ENCODE peak calls at places on chromosomes 11 and 22, in seven cellular contexts. One of them, this sample, is unnamed.

GRCh38 chr11:33877029-33877428 is 14.8 kb downstream of the LMO2 start:
- DNase-seq in heart right ventricle: no peak
- DNase-seq in fibroblast of mammary gland: no peak
- DNase-seq in endothelial cell: no peak
- DNase-seq in GM10248: no peak
- DNase-seq in nephron progenitor cell: no peak
- DNase-seq in epithelial cell of esophagus: no peak
- DNase-seq in this sample: no peak

GRCh38 chr11:71096751-71097388 is 155.5 kb downstream of the SHANK2 start:
- DNase-seq in GM10248: no peak
- DNase-seq in fibroblast of mammary gland: peak
- DNase-seq in nephron progenitor cell: no peak
- DNase-seq in epithelial cell of esophagus: no peak
- DNase-seq in heart right ventricle: no peak
- DNase-seq in endothelial cell: no peak
- DNase-seq in this sample: no peak

GRCh38 chr11:93089474-93090102 is 108.2 kb downstream of the SLC36A4 start:
- DNase-seq in heart right ventricle: no peak
- DNase-seq in fibroblast of mammary gland: peak
- DNase-seq in endothelial cell: peak
- DNase-seq in GM10248: peak
- DNase-seq in epithelial cell of esophagus: peak
- DNase-seq in nephron progenitor cell: no peak
- DNase-seq in this sample: peak

GRCh38 chr11:114297806-114298700 is 1.9 kb downstream of the NNMT start:
- DNase-seq in endothelial cell: no peak
- DNase-seq in GM10248: no peak
- DNase-seq in fibroblast of mammary gland: no peak
- DNase-seq in epithelial cell of esophagus: no peak
- DNase-seq in heart right ventricle: no peak
- DNase-seq in nephron progenitor cell: no peak
- DNase-seq in this sample: no peak

GRCh38 chr22:20298110-20298802 is 21.6 kb downstream of the DGCR6L start:
- DNase-seq in nephron progenitor cell: no peak
- DNase-seq in epithelial cell of esophagus: no peak
- DNase-seq in GM10248: no peak
- DNase-seq in endothelial cell: no peak
- DNase-seq in heart right ventricle: no peak
- DNase-seq in fibroblast of mammary gland: no peak
- DNase-seq in this sample: no peak

GRCh38 chr11:58394195-58394594 is 12.5 kb downstream of the OR5B3 start:
- DNase-seq in endothelial cell: no peak
- DNase-seq in fibroblast of mammary gland: peak
- DNase-seq in GM10248: no peak
- DNase-seq in heart right ventricle: no peak
- DNase-seq in epithelial cell of esophagus: peak
- DNase-seq in nephron progenitor cell: no peak
- DNase-seq in this sample: peak

GRCh38 chr11:28017816-28018215 is 90.1 kb downstream of the KIF18A start:
- DNase-seq in nephron progenitor cell: no peak
- DNase-seq in epithelial cell of esophagus: no peak
- DNase-seq in endothelial cell: no peak
- DNase-seq in GM10248: no peak
- DNase-seq in heart right ventricle: no peak
- DNase-seq in fibroblast of mammary gland: peak
- DNase-seq in this sample: peak

GRCh38 chr11:69280994-69281393 is 13.0 kb upstream of the MYEOV start:
- DNase-seq in GM10248: no peak
- DNase-seq in nephron progenitor cell: no peak
- DNase-seq in fibroblast of mammary gland: peak
- DNase-seq in endothelial cell: no peak
- DNase-seq in epithelial cell of esophagus: peak
- DNase-seq in heart right ventricle: no peak
- DNase-seq in this sample: peak

GRCh38 chr22:35380537-35381423 is at the start of gene HMOX1:
- DNase-seq in heart right ventricle: peak
- DNase-seq in endothelial cell: peak
- DNase-seq in GM10248: peak
- DNase-seq in epithelial cell of esophagus: peak
- DNase-seq in fibroblast of mammary gland: peak
- DNase-seq in nephron progenitor cell: peak
- DNase-seq in this sample: peak

GRCh38 chr11:2211113-2211971 is 39.7 kb upstream of the TH start:
- DNase-seq in GM10248: no peak
- DNase-seq in endothelial cell: no peak
- DNase-seq in nephron progenitor cell: no peak
- DNase-seq in fibroblast of mammary gland: no peak
- DNase-seq in heart right ventricle: peak
- DNase-seq in epithelial cell of esophagus: no peak
- DNase-seq in this sample: no peak

GRCh38 chr11:33307984-33308383 is 50.8 kb downstream of the HIPK3 start:
- DNase-seq in epithelial cell of esophagus: no peak
- DNase-seq in fibroblast of mammary gland: peak
- DNase-seq in GM10248: no peak
- DNase-seq in endothelial cell: no peak
- DNase-seq in nephron progenitor cell: no peak
- DNase-seq in heart right ventricle: no peak
- DNase-seq in this sample: no peak

DNA sequence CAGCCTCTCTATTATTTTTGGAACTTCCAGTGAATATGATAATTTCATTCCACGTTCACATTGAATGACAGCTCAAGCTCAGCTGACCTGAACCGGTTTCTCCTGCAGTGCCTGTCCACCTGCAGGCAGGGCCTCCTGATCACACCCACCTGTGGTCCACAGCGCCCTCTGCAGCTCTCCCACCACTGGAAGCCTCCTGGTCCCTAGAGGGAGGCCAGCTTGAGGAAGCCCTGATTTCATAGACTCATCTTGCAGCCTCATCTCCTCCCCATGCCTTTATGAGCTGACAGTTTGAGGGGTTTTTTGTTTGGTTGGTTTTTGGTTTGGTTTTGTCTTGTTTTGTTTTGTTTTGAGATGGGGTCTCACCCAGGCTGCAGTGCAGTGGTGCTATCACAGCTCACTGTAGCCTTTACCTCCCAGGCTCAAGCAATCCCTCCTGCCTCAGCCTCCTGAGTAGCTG is 29.9 kb upstream of the MALAT1 start:
- DNase-seq in endothelial cell: peak
- DNase-seq in heart right ventricle: peak
- DNase-seq in epithelial cell of esophagus: peak
- DNase-seq in GM10248: peak
- DNase-seq in fibroblast of mammary gland: peak
- DNase-seq in nephron progenitor cell: no peak
- DNase-seq in this sample: no peak
- TF ChIP-seq CTCF in endothelial cell: peak
- TF ChIP-seq CTCF in heart right ventricle: no peak
- TF ChIP-seq CTCF in epithelial cell of esophagus: peak
- TF ChIP-seq CTCF in GM10248: peak
- TF ChIP-seq CTCF in fibroblast of mammary gland: peak
- TF ChIP-seq CTCF in nephron progenitor cell: peak
- TF ChIP-seq CTCF in this sample: peak

GRCh38 chr11:132126973-132127900 is 756.8 kb downstream of the NTM start:
- DNase-seq in GM10248: peak
- DNase-seq in epithelial cell of esophagus: peak
- DNase-seq in fibroblast of mammary gland: peak
- DNase-seq in nephron progenitor cell: peak
- DNase-seq in heart right ventricle: no peak
- DNase-seq in endothelial cell: peak
- DNase-seq in this sample: peak
- TF ChIP-seq CTCF in GM10248: peak
- TF ChIP-seq CTCF in epithelial cell of esophagus: peak
- TF ChIP-seq CTCF in fibroblast of mammary gland: peak
- TF ChIP-seq CTCF in nephron progenitor cell: peak
- TF ChIP-seq CTCF in heart right ventricle: peak
- TF ChIP-seq CTCF in endothelial cell: no peak
- TF ChIP-seq CTCF in this sample: peak

GRCh38 chr11:76696756-76697155 is 26.2 kb upstream of the LRRC32 start:
- DNase-seq in endothelial cell: no peak
- DNase-seq in GM10248: no peak
- DNase-seq in nephron progenitor cell: no peak
- DNase-seq in heart right ventricle: no peak
- DNase-seq in fibroblast of mammary gland: no peak
- DNase-seq in epithelial cell of esophagus: no peak
- DNase-seq in this sample: no peak

GRCh38 chr11:76695767-76696166 is 25.2 kb upstream of the LRRC32 start:
- DNase-seq in heart right ventricle: no peak
- DNase-seq in GM10248: no peak
- DNase-seq in epithelial cell of esophagus: no peak
- DNase-seq in endothelial cell: no peak
- DNase-seq in fibroblast of mammary gland: no peak
- DNase-seq in nephron progenitor cell: no peak
- DNase-seq in this sample: no peak

GRCh38 chr11:76700177-76701100 is 29.9 kb upstream of the LRRC32 start:
- DNase-seq in GM10248: no peak
- DNase-seq in heart right ventricle: no peak
- DNase-seq in fibroblast of mammary gland: peak
- DNase-seq in epithelial cell of esophagus: peak
- DNase-seq in nephron progenitor cell: peak
- DNase-seq in endothelial cell: no peak
- DNase-seq in this sample: peak

GRCh38 chr11:76699461-76700091 is 29.0 kb upstream of the LRRC32 start:
- DNase-seq in heart right ventricle: no peak
- DNase-seq in fibroblast of mammary gland: peak
- DNase-seq in nephron progenitor cell: no peak
- DNase-seq in GM10248: no peak
- DNase-seq in endothelial cell: no peak
- DNase-seq in epithelial cell of esophagus: no peak
- DNase-seq in this sample: no peak

GRCh38 chr11:76698321-76699043 is 27.9 kb upstream of the LRRC32 start:
- DNase-seq in epithelial cell of esophagus: peak
- DNase-seq in nephron progenitor cell: no peak
- DNase-seq in endothelial cell: peak
- DNase-seq in fibroblast of mammary gland: no peak
- DNase-seq in GM10248: no peak
- DNase-seq in heart right ventricle: no peak
- DNase-seq in this sample: no peak
- TF ChIP-seq CTCF in epithelial cell of esophagus: peak
- TF ChIP-seq CTCF in nephron progenitor cell: peak
- TF ChIP-seq CTCF in endothelial cell: peak
- TF ChIP-seq CTCF in fibroblast of mammary gland: peak
- TF ChIP-seq CTCF in GM10248: peak
- TF ChIP-seq CTCF in heart right ventricle: no peak
- TF ChIP-seq CTCF in this sample: peak

DNA sequence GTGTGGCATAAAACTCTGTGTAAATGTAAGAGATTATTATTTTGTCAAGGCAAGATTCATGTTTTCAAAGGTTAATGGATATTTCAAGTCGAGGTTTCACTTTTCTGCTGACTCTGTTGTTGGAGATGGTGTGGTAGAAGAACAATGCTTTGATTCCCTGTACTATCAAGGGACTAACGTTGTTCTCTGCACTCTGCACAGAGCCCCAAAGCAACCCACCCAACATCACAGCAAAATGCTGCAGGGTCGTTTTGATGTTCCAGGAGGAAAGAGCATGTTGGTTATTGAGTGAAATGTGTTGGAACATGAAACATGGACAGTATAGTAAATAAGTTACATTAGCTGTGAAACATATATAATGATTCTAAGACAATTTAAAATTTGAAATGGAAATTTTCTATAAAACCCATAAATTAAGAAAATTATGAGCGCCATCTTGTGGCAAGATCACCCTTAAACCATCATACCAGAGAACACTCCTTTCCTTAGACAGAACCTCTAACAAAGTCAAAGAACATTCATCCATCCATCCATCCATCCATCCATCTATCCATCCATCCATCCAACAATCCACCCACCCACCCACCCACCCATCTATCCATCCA is 164.4 kb upstream of the ZBED5 start:
- DNase-seq in GM10248: peak
- DNase-seq in epithelial cell of esophagus: peak
- DNase-seq in fibroblast of mammary gland: peak
- DNase-seq in nephron progenitor cell: no peak
- DNase-seq in heart right ventricle: no peak
- DNase-seq in endothelial cell: no peak
- DNase-seq in this sample: no peak
- TF ChIP-seq CTCF in GM10248: peak
- TF ChIP-seq CTCF in epithelial cell of esophagus: peak
- TF ChIP-seq CTCF in fibroblast of mammary gland: peak
- TF ChIP-seq CTCF in nephron progenitor cell: peak
- TF ChIP-seq CTCF in heart right ventricle: peak
- TF ChIP-seq CTCF in endothelial cell: peak
- TF ChIP-seq CTCF in this sample: peak

DNA sequence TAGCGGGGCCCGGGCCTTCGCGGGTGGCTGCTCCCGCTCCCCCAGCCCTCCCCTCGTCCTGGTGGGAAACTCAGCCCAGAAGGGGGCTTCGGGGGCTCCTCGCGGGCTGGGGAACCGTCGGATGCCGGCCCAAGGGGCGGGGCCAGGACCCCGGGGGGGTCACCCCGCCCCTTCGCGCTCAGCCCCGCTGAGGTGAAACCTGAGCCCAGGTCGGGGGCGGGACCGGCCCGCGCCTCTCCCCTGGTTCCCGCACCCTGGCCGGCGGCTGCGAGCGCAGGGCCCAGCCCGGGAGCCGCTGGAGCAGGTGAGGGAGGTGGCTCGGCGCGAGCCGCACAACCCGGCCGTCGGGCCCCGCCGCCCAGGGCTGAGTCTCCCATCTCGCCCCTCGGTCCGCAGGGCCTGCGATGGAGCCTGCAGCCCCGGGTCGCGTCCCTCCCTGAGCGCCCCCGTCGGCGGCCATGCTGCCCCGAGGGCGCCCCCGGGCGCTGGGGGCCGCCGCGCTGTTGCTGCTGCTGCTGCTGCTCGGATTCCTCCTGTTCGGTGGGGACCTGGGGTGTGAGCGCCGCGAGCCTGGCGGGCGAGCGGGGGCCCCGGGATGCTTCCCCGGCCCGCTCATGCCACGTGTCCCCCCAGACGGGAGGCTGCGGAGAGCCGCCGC is at the start of gene LARGE2:
- DNase-seq in endothelial cell: no peak
- DNase-seq in epithelial cell of esophagus: peak
- DNase-seq in GM10248: no peak
- DNase-seq in heart right ventricle: no peak
- DNase-seq in fibroblast of mammary gland: no peak
- DNase-seq in nephron progenitor cell: peak
- DNase-seq in this sample: no peak
- TF ChIP-seq CTCF in endothelial cell: no peak
- TF ChIP-seq CTCF in epithelial cell of esophagus: no peak
- TF ChIP-seq CTCF in GM10248: no peak
- TF ChIP-seq CTCF in heart right ventricle: no peak
- TF ChIP-seq CTCF in fibroblast of mammary gland: no peak
- TF ChIP-seq CTCF in nephron progenitor cell: no peak
- TF ChIP-seq CTCF in this sample: no peak

DNA sequence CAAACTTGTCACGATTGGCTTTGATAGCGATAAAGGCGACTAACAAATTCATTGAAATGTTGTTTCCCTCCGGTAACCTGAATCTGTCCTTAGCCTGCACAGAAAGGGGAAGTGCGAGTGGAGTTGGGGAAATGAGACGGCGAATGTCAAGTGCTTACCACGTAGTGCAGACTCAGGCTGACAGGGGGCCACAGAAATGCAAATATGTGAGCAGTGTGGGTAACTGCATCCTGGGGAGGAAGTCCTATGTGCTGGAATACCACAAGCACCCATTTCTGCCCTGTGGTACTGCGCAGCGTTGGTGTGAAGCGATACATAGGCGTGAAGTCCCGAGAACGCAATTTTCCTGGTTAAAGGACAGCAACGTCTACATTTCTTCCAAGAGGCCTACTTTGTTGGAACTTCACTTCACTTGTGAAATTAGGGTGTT is 869 bp upstream of the EIF4ENIF1 start:
- DNase-seq in epithelial cell of esophagus: peak
- DNase-seq in nephron progenitor cell: peak
- DNase-seq in endothelial cell: peak
- DNase-seq in GM10248: peak
- DNase-seq in heart right ventricle: peak
- DNase-seq in fibroblast of mammary gland: peak
- DNase-seq in this sample: peak
- TF ChIP-seq CTCF in epithelial cell of esophagus: no peak
- TF ChIP-seq CTCF in nephron progenitor cell: no peak
- TF ChIP-seq CTCF in endothelial cell: no peak
- TF ChIP-seq CTCF in GM10248: no peak
- TF ChIP-seq CTCF in heart right ventricle: no peak
- TF ChIP-seq CTCF in fibroblast of mammary gland: no peak
- TF ChIP-seq CTCF in this sample: peak

GRCh38 chr11:133277886-133278285 is 254.4 kb downstream of the OPCML start:
- DNase-seq in epithelial cell of esophagus: no peak
- DNase-seq in fibroblast of mammary gland: no peak
- DNase-seq in endothelial cell: no peak
- DNase-seq in nephron progenitor cell: no peak
- DNase-seq in GM10248: no peak
- DNase-seq in heart right ventricle: no peak
- DNase-seq in this sample: no peak
- TF ChIP-seq CTCF in epithelial cell of esophagus: no peak
- TF ChIP-seq CTCF in fibroblast of mammary gland: no peak
- TF ChIP-seq CTCF in endothelial cell: no peak
- TF ChIP-seq CTCF in nephron progenitor cell: no peak
- TF ChIP-seq CTCF in GM10248: no peak
- TF ChIP-seq CTCF in heart right ventricle: no peak
- TF ChIP-seq CTCF in this sample: no peak

This sample was measured in HFFc6.